ENCODE peak calls at places on chromosomes 4 and X, in ten cellular contexts. E is NCI-H1092; U is SW480; I is WERI-Rb-1; Y is endodermal cell; Q is omental fat pad; J is H4; A is left ventricle myocardium inferior; X is activated CD8-positive, alpha-beta memory T cell treated with anti-CD3 and anti-CD28 coated beads, Interleukin-2, amount 50 U/mL, for 4 hours; R is fibroblast of the aortic adventitia. H is an unnamed sample.

GRCh38 chr4:158856852-158857251 is 88.0 kb downstream of the FNIP2 start:
- DNase-seq in E (no peak), U (peak; percentile 71), I (no peak), Y (no peak), Q (no peak), J (peak; percentile 50), A (no peak), X (no peak), R (peak; percentile 76), H (no peak)

GRCh38 chr4:6364581-6364980 is 94.9 kb downstream of the WFS1 start:
- DNase-seq in E (no peak), U (no peak), I (no peak), Y (no peak), Q (no peak), J (no peak), A (peak; percentile 5), X (no peak), R (no peak), H (no peak)

GRCh38 chr4:19002170-19002569 is 980.6 kb upstream of the LCORL start:
- DNase-seq in E (no peak), U (no peak), I (no peak), Y (no peak), Q (no peak), J (no peak), A (no peak), X (no peak), R (no peak), H (no peak)

GRCh38 chr4:52983563-52984303 is 121.6 kb downstream of the RASL11B start:
- DNase-seq in E (peak; percentile 48), U (peak; percentile 59), I (no peak), Y (no peak), Q (no peak), J (peak; percentile 48), A (no peak), X (no peak), R (peak; percentile 78), H (peak; percentile 53)

GRCh38 chrX:15601932-15602331 is 1.2 kb upstream of the ACE2 start:
- DNase-seq in E (no peak), U (no peak), I (no peak), Y (no peak), Q (no peak), J (no peak), A (no peak), X (no peak), R (no peak), H (no peak)

GRCh38 chrX:68980906-68981616 is 152.2 kb downstream of the EFNB1 start:
- DNase-seq in E (no peak), U (no peak), I (no peak), Y (no peak), Q (no peak), J (no peak), A (no peak), X (no peak), R (no peak), H (no peak)

GRCh38 chr4:217891-218290 is 87.4 kb downstream of the ZNF732 start:
- DNase-seq in E (no peak), U (no peak), I (no peak), Y (no peak), Q (no peak), J (no peak), A (no peak), X (no peak), R (no peak), H (no peak)

GRCh38 chr4:173748353-173748752 is 218.3 kb upstream of the HAND2 start:
- DNase-seq in E (no peak), U (no peak), I (no peak), Y (no peak), Q (no peak), J (no peak), A (no peak), X (no peak), R (peak; percentile 73), H (no peak)

GRCh38 chr4:42460043-42460442 is 62.8 kb downstream of the SHISA3 start:
- DNase-seq in E (no peak), U (no peak), I (no peak), Y (no peak), Q (no peak), J (no peak), A (no peak), X (no peak), R (no peak), H (no peak)

GRCh38 chr4:126627255-126627654 is 1005.5 kb upstream of the INTU start:
- DNase-seq in E (no peak), U (no peak), I (peak; percentile 39), Y (peak; percentile 62), Q (no peak), J (no peak), A (no peak), X (no peak), R (peak; percentile 40), H (no peak)

GRCh38 chrX:1717326-1717725 is 102.5 kb downstream of the ASMT start:
- DNase-seq in E (no peak), U (no peak), I (no peak), Y (peak; percentile 9), Q (no peak), J (no peak), A (no peak), X (no peak), R (no peak), H (no peak)

GRCh38 chr4:40251366-40251765 is 54.5 kb downstream of the RHOH start:
- DNase-seq in E (no peak), U (peak; percentile 39), I (no peak), Y (no peak), Q (no peak), J (no peak), A (no peak), X (no peak), R (no peak), H (no peak)

GRCh38 chrX:25028726-25029125 is 13.0 kb upstream of the ARX start:
- DNase-seq in E (no peak), U (peak; percentile 48), I (no peak), Y (no peak), Q (no peak), J (peak; percentile 24), A (no peak), X (no peak), R (peak; percentile 37), H (no peak)

GRCh38 chr4:24928708-24929107 is 15.9 kb upstream of the CCDC149 start:
- DNase-seq in E (no peak), U (no peak), I (no peak), Y (no peak), Q (no peak), J (no peak), A (no peak), X (no peak), R (no peak), H (no peak)

GRCh38 chr4:177339794-177340374 is 30.2 kb downstream of the NEIL3 start:
- DNase-seq in E (no peak), U (peak; percentile 43), I (no peak), Y (no peak), Q (no peak), J (peak; percentile 33), A (no peak), X (no peak), R (peak; percentile 70), H (peak; percentile 9)

GRCh38 chr4:96691496-96691895 is 851.6 kb downstream of the PDHA2 start:
- DNase-seq in E (no peak), U (no peak), I (no peak), Y (no peak), Q (no peak), J (no peak), A (no peak), X (no peak), R (no peak), H (no peak)

GRCh38 chr4:94365304-94365703 is 22.7 kb upstream of the HPGDS start:
- DNase-seq in E (no peak), U (no peak), I (no peak), Y (no peak), Q (no peak), J (no peak), A (no peak), X (no peak), R (peak; percentile 12), H (no peak)

GRCh38 chr4:153022233-153022632 is 86.1 kb downstream of the FHDC1 start:
- DNase-seq in E (peak; percentile 20), U (peak; percentile 79), I (no peak), Y (no peak), Q (no peak), J (no peak), A (no peak), X (no peak), R (no peak), H (no peak)